ENCODE peak calls at places on chromosome 21, in eight cellular contexts. K, M, U, Z, O, N, S and Y are unnamed samples.

GRCh38 chr21:45838636-45839035 is 142.9 kb upstream of the COL6A1 start:
- DNase-seq in K (no peak), M (no peak), U (no peak), Z (no peak), O (no peak), N (no peak), S (no peak), Y (no peak)

GRCh38 chr21:44932366-44933181 is 7.3 kb upstream of the SLX9 start:
- DNase-seq in K (peak), M (peak), U (peak), Z (no peak), O (no peak), N (peak), S (peak), Y (no peak)

GRCh38 chr21:17693801-17694200 is 81.1 kb upstream of the BTG3 start:
- DNase-seq in K (no peak), M (no peak), U (no peak), Z (no peak), O (no peak), N (peak), S (no peak), Y (no peak)

GRCh38 chr21:45388011-45388521 is 16.9 kb upstream of the COL18A1 start:
- DNase-seq in K (no peak), M (no peak), U (no peak), Z (no peak), O (no peak), N (peak), S (no peak), Y (no peak)

GRCh38 chr21:41642399-41642798 is 124.5 kb downstream of the RIPK4 start:
- DNase-seq in K (no peak), M (no peak), U (no peak), Z (no peak), O (no peak), N (no peak), S (no peak), Y (no peak)

GRCh38 chr21:28579986-28580550 is 412.6 kb downstream of the LTN1 start:
- DNase-seq in K (no peak), M (no peak), U (no peak), Z (no peak), O (no peak), N (no peak), S (no peak), Y (no peak)

GRCh38 chr21:43754948-43755781 is 20.9 kb downstream of the CSTB start:
- DNase-seq in K (no peak), M (no peak), U (no peak), Z (no peak), O (no peak), N (peak), S (no peak), Y (no peak)

GRCh38 chr21:9767592-9768375 is 753.6 kb upstream of the TPTE start:
- DNase-seq in K (no peak), M (no peak), U (no peak), Z (no peak), O (no peak), N (no peak), S (no peak), Y (no peak)

GRCh38 chr21:42594616-42595280 is 58.7 kb upstream of the PDE9A start:
- DNase-seq in K (no peak), M (no peak), U (no peak), Z (no peak), O (no peak), N (no peak), S (no peak), Y (no peak)

GRCh38 chr21:14900611-14901010 is 164.2 kb downstream of the NRIP1 start:
- DNase-seq in K (no peak), M (no peak), U (no peak), Z (no peak), O (no peak), N (no peak), S (no peak), Y (no peak)

GRCh38 chr21:37793660-37794059 is 122.6 kb downstream of the KCNJ6 start:
- DNase-seq in K (no peak), M (no peak), U (no peak), Z (no peak), O (no peak), N (no peak), S (no peak), Y (no peak)

GRCh38 chr21:16372546-16372945 is 642.8 kb downstream of the USP25 start:
- DNase-seq in K (no peak), M (no peak), U (no peak), Z (no peak), O (no peak), N (no peak), S (no peak), Y (no peak)

GRCh38 chr21:38622827-38623209 is 124.5 kb upstream of the ERG start:
- DNase-seq in K (no peak), M (no peak), U (no peak), Z (no peak), O (no peak), N (no peak), S (no peak), Y (no peak)

GRCh38 chr21:38955495-38955894 is 149.8 kb downstream of the ETS2 start:
- DNase-seq in K (no peak), M (no peak), U (no peak), Z (no peak), O (no peak), N (peak), S (no peak), Y (no peak)

GRCh38 chr21:37658994-37659458 is 257.2 kb downstream of the KCNJ6 start:
- DNase-seq in K (no peak), M (no peak), U (no peak), Z (peak), O (no peak), N (no peak), S (no peak), Y (peak)

GRCh38 chr21:45270306-45270821 is 17.3 kb downstream of the POFUT2 start:
- DNase-seq in K (no peak), M (no peak), U (no peak), Z (no peak), O (no peak), N (peak), S (peak), Y (no peak)

GRCh38 chr21:30829659-30830058 is at the start of gene KRTAP7-1:
- DNase-seq in K (no peak), M (no peak), U (no peak), Z (no peak), O (no peak), N (no peak), S (no peak), Y (no peak)

GRCh38 chr21:42299324-42300044 is 15.7 kb downstream of the TFF3 start:
- DNase-seq in K (no peak), M (no peak), U (no peak), Z (no peak), O (no peak), N (peak), S (no peak), Y (no peak)

GRCh38 chr21:26110703-26111102 is 59.9 kb downstream of the APP start:
- DNase-seq in K (no peak), M (no peak), U (no peak), Z (no peak), O (no peak), N (no peak), S (no peak), Y (no peak)

GRCh38 chr21:26965567-26966359 is 1.1 kb downstream of the ADAMTS5 start:
- DNase-seq in K (no peak), M (no peak), U (no peak), Z (no peak), O (no peak), N (peak), S (no peak), Y (no peak)

GRCh38 chr21:41712730-41713129 is 54.1 kb downstream of the RIPK4 start:
- DNase-seq in K (no peak), M (no peak), U (no peak), Z (no peak), O (no peak), N (no peak), S (no peak), Y (no peak)

GRCh38 chr21:38813554-38813953 is 7.8 kb downstream of the ETS2 start:
- DNase-seq in K (no peak), M (no peak), U (no peak), Z (no peak), O (no peak), N (no peak), S (no peak), Y (no peak)

GRCh38 chr21:45463871-45464270 is 58.9 kb downstream of the COL18A1 start:
- DNase-seq in K (no peak), M (no peak), U (no peak), Z (no peak), O (no peak), N (peak), S (no peak), Y (no peak)

GRCh38 chr21:34844033-34844923 is 175.5 kb downstream of the CLIC6 start:
- DNase-seq in K (no peak), M (no peak), U (no peak), Z (no peak), O (no peak), N (peak), S (no peak), Y (no peak)

GRCh38 chr21:36126166-36126565 is 8.7 kb upstream of the CBR3 start:
- DNase-seq in K (no peak), M (no peak), U (no peak), Z (no peak), O (no peak), N (no peak), S (no peak), Y (no peak)

GRCh38 chr21:41466024-41466820 is 40.2 kb downstream of the MX1 start:
- DNase-seq in K (no peak), M (no peak), U (no peak), Z (no peak), O (no peak), N (no peak), S (no peak), Y (no peak)

GRCh38 chr21:26776320-26777021 is 68.7 kb downstream of the ADAMTS1 start:
- DNase-seq in K (no peak), M (no peak), U (no peak), Z (peak), O (no peak), N (no peak), S (no peak), Y (no peak)

GRCh38 chr21:28016571-28016970 is 976.1 kb downstream of the LTN1 start:
- DNase-seq in K (no peak), M (no peak), U (no peak), Z (no peak), O (no peak), N (no peak), S (no peak), Y (no peak)

GRCh38 chr21:33642896-33643657 is 776 bp downstream of the ITSN1 start:
- DNase-seq in K (no peak), M (no peak), U (peak), Z (no peak), O (no peak), N (peak), S (no peak), Y (no peak)

GRCh38 chr21:45618287-45618686 is 25.2 kb upstream of the PCBP3 start:
- DNase-seq in K (no peak), M (no peak), U (no peak), Z (no peak), O (no peak), N (peak), S (no peak), Y (no peak)

GRCh38 chr21:36471254-36471723 is 8.6 kb downstream of the CLDN14 start:
- DNase-seq in K (no peak), M (no peak), U (no peak), Z (no peak), O (no peak), N (no peak), S (no peak), Y (no peak)

GRCh38 chr21:20004353-20004752 is 993.9 kb upstream of the NCAM2 start:
- DNase-seq in K (no peak), M (no peak), U (no peak), Z (no peak), O (no peak), N (peak), S (no peak), Y (no peak)

GRCh38 chr21:46182548-46183336 is 1.5 kb downstream of the SPATC1L start:
- DNase-seq in K (no peak), M (no peak), U (no peak), Z (no peak), O (no peak), N (peak), S (no peak), Y (no peak)

GRCh38 chr21:40680311-40680710 is 166.6 kb downstream of the DSCAM start:
- DNase-seq in K (no peak), M (no peak), U (no peak), Z (no peak), O (no peak), N (no peak), S (no peak), Y (no peak)

GRCh38 chr21:33569986-33570385 is 18.5 kb downstream of the DONSON start:
- DNase-seq in K (no peak), M (no peak), U (no peak), Z (no peak), O (no peak), N (no peak), S (no peak), Y (no peak)

GRCh38 chr21:40019076-40019475 is 151.8 kb downstream of the PCP4 start:
- DNase-seq in K (no peak), M (no peak), U (no peak), Z (no peak), O (no peak), N (no peak), S (no peak), Y (no peak)

GRCh38 chr21:45455321-45456013 is 50.5 kb downstream of the COL18A1 start:
- DNase-seq in K (no peak), M (no peak), U (no peak), Z (no peak), O (no peak), N (peak), S (no peak), Y (no peak)

GRCh38 chr21:25855591-25855990 is 120.8 kb downstream of the GABPA start:
- DNase-seq in K (no peak), M (no peak), U (no peak), Z (no peak), O (no peak), N (no peak), S (no peak), Y (peak)

GRCh38 chr21:36055551-36055950 is 4.8 kb downstream of the SETD4 start:
- DNase-seq in K (no peak), M (no peak), U (no peak), Z (no peak), O (no peak), N (no peak), S (no peak), Y (no peak)